ENCODE peak calls at places on chromosomes 7 and 10, in six cellular contexts. W is K562, Q is prostate gland, N is stomach, P is transverse colon, Y is A549. A is an unnamed sample.

GRCh38 chr7:151233111-151233701 is 923 bp downstream of the CHPF2 start:
- DNase-seq in W (peak; percentile 72), Q (peak; percentile 33), N (peak; percentile 52), P (no peak), Y (peak; percentile 72), A (peak; percentile 69)

GRCh38 chr10:89615824-89616223 is 29.2 kb downstream of the PANK1 start:
- DNase-seq in W (no peak), Q (no peak), N (no peak), P (no peak), Y (no peak), A (no peak)

GRCh38 chr10:119031496-119032059 is 2.1 kb downstream of the NANOS1 start:
- DNase-seq in W (no peak), Q (no peak), N (no peak), P (no peak), Y (no peak), A (no peak)

GRCh38 chr10:130218936-130219335 is 82.7 kb downstream of the GLRX3 start:
- DNase-seq in W (no peak), Q (no peak), N (no peak), P (no peak), Y (no peak), A (no peak)

GRCh38 chr7:50953820-50954219 is 171.1 kb upstream of the GRB10 start:
- DNase-seq in W (no peak), Q (no peak), N (no peak), P (no peak), Y (no peak), A (no peak)

GRCh38 chr7:140656548-140657515 is 15.9 kb upstream of the ADCK2 start:
- DNase-seq in W (no peak), Q (peak; percentile 91), N (peak; percentile 80), P (peak; percentile 81), Y (no peak), A (peak; percentile 75)

GRCh38 chr7:115230882-115231508 is 309.1 kb downstream of the MDFIC start:
- DNase-seq in W (no peak), Q (no peak), N (no peak), P (no peak), Y (peak; percentile 46), A (no peak)

GRCh38 chr10:63929826-63930467 is 408.7 kb downstream of the REEP3 start:
- DNase-seq in W (no peak), Q (peak; percentile 6), N (no peak), P (no peak), Y (no peak), A (no peak)

GRCh38 chr10:100341953-100342626 is 4.9 kb upstream of the SCD start:
- DNase-seq in W (peak; percentile 78), Q (peak; percentile 68), N (peak; percentile 55), P (peak; percentile 68), Y (peak; percentile 94), A (peak; percentile 27)

GRCh38 chr10:76218045-76218444 is 786.6 kb downstream of the LRMDA start:
- DNase-seq in W (no peak), Q (no peak), N (no peak), P (no peak), Y (no peak), A (no peak)

GRCh38 chr10:36256166-36256565 is 614.1 kb upstream of the FZD8 start:
- DNase-seq in W (no peak), Q (no peak), N (no peak), P (no peak), Y (no peak), A (no peak)

GRCh38 chr10:125149278-125150047 is 10.9 kb downstream of the CTBP2 start:
- DNase-seq in W (peak; percentile 41), Q (no peak), N (peak; percentile 75), P (peak; percentile 82), Y (peak; percentile 53), A (peak; percentile 96)

GRCh38 chr7:37732253-37732652 is 48.7 kb downstream of the GPR141 start:
- DNase-seq in W (peak; percentile 30), Q (peak; percentile 12), N (no peak), P (peak; percentile 21), Y (no peak), A (peak; percentile 55)

GRCh38 chr7:138868711-138869110 is 70.7 kb upstream of the ATP6V0A4 start:
- DNase-seq in W (no peak), Q (no peak), N (no peak), P (no peak), Y (no peak), A (no peak)

GRCh38 chr10:127888526-127889312 is 4.0 kb downstream of the CLRN3 start:
- DNase-seq in W (no peak), Q (no peak), N (no peak), P (peak; percentile 76), Y (no peak), A (no peak)

GRCh38 chr10:101054351-101054750 is 7.4 kb upstream of the KAZALD1 start:
- DNase-seq in W (no peak), Q (no peak), N (no peak), P (no peak), Y (no peak), A (no peak)

GRCh38 chr10:131461093-131461492 is 149.6 kb upstream of the TCERG1L start:
- DNase-seq in W (no peak), Q (no peak), N (no peak), P (no peak), Y (no peak), A (no peak)

GRCh38 chr10:34236927-34237326 is 578.2 kb downstream of the PARD3 start:
- DNase-seq in W (no peak), Q (no peak), N (no peak), P (no peak), Y (no peak), A (no peak)

GRCh38 chr7:43034535-43035002 is 77.9 kb upstream of the HECW1 start:
- DNase-seq in W (peak; percentile 81), Q (no peak), N (no peak), P (no peak), Y (no peak), A (no peak)

GRCh38 chr7:117871778-117872538 is 1.3 kb downstream of the CTTNBP2 start:
- DNase-seq in W (no peak), Q (no peak), N (no peak), P (no peak), Y (no peak), A (peak; percentile 46)

GRCh38 chr7:150406565-150407421 is 27.7 kb downstream of the ZNF775 start:
- DNase-seq in W (no peak), Q (peak; percentile 29), N (no peak), P (peak; percentile 47), Y (no peak), A (peak; percentile 40)

GRCh38 chr7:100745184-100745583 is 11.8 kb downstream of the ZAN start:
- DNase-seq in W (peak; percentile 76), Q (no peak), N (peak; percentile 25), P (peak; percentile 17), Y (no peak), A (peak; percentile 39)

GRCh38 chr10:75292794-75293455 is 57.2 kb upstream of the COMTD1 start:
- DNase-seq in W (no peak), Q (no peak), N (no peak), P (no peak), Y (no peak), A (no peak)

GRCh38 chr7:127812540-127812939 is 160.5 kb downstream of the SND1 start:
- DNase-seq in W (no peak), Q (no peak), N (no peak), P (no peak), Y (no peak), A (peak; percentile 35)

GRCh38 chr7:119482209-119482608 is 790.8 kb upstream of the KCND2 start:
- DNase-seq in W (peak; percentile 32), Q (no peak), N (peak; percentile 34), P (no peak), Y (peak; percentile 7), A (peak; percentile 8)

GRCh38 chr10:35502697-35503096 is 102.4 kb upstream of the GJD4 start:
- DNase-seq in W (no peak), Q (no peak), N (no peak), P (no peak), Y (no peak), A (no peak)

GRCh38 chr10:108850138-108850854 is 1073.0 kb downstream of the XPNPEP1 start:
- DNase-seq in W (no peak), Q (no peak), N (no peak), P (no peak), Y (no peak), A (no peak)

GRCh38 chr10:85650791-85651506 is 715.6 kb downstream of the GRID1 start:
- DNase-seq in W (no peak), Q (no peak), N (no peak), P (no peak), Y (no peak), A (no peak)

GRCh38 chr10:31317652-31318381 is 1.2 kb upstream of the ZEB1 start:
- DNase-seq in W (peak; percentile 55), Q (no peak), N (peak; percentile 64), P (peak; percentile 78), Y (no peak), A (no peak)

GRCh38 chr10:91799580-91799975 is 1.4 kb downstream of the TNKS2 start:
- DNase-seq in W (no peak), Q (no peak), N (no peak), P (no peak), Y (peak; percentile 21), A (no peak)

GRCh38 chr10:31431021-31431420 is 112.0 kb downstream of the ZEB1 start:
- DNase-seq in W (no peak), Q (no peak), N (no peak), P (no peak), Y (no peak), A (no peak)

GRCh38 chr7:149286811-149287400 is 24.9 kb downstream of the ZNF783 start:
- DNase-seq in W (no peak), Q (no peak), N (peak; percentile 55), P (no peak), Y (no peak), A (no peak)

GRCh38 chr7:129298268-129298893 is 73.6 kb downstream of the AHCYL2 start:
- DNase-seq in W (peak; percentile 58), Q (peak; percentile 33), N (peak; percentile 61), P (peak; percentile 46), Y (peak; percentile 59), A (peak; percentile 77)

GRCh38 chr7:29196971-29197370 is 2.4 kb downstream of the CHN2 start:
- DNase-seq in W (no peak), Q (no peak), N (no peak), P (no peak), Y (no peak), A (no peak)
- H3K4me1 ChIP-seq in W (peaks cover 11% of the 10 kb centered on the region), Q (no peaks in the 10 kb centered on the region), N (peaks cover 20% of the 10 kb centered on the region), P (peaks cover 27% of the 10 kb centered on the region), Y (no peaks in the 10 kb centered on the region), A (peaks cover 11% of the 10 kb centered on the region)

GRCh38 chr7:105532709-105533460 is 884 bp downstream of the RINT1 start:
- DNase-seq in W (no peak), Q (no peak), N (no peak), P (no peak), Y (no peak), A (no peak)
- H3K4me3 ChIP-seq in W (peak overlapping the region; percentile 78), Q (peak overlapping the region; percentile 62), N (peak overlapping the region; percentile 96), P (peak overlapping the region; percentile 70), Y (peak overlapping the region; percentile 98), A (peak overlapping the region; percentile 76)

DNA sequence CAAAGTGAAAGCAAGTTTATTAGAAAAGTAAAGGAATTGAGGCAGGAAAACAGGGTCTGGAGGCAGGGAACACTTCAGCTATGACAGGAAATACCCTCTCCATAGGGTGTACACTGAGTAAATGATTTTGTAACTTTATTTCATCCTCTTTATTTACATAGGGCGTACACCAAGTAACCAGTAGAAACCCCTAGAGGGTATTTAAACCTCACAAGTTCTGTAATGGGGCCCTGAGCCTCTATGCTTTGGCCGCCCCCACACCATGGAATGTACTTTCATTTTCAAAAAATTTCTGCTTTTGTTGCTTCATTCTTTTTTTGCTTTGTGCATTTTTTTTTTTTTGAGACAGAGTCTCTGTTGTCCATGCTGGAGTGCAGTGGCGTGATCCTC is 1.4 kb upstream of the PSMG3 start:
- DNase-seq in W (no peak), Q (no peak), N (no peak), P (no peak), Y (no peak), A (no peak)
- TF ChIP-seq POLR2A in W (no peak), Q (no peak), N (no peak), P (no peak), Y (no peak), A (no peak)

GRCh38 chr7:52285689-52286088 is 749.7 kb upstream of the POM121L12 start:
- DNase-seq in W (no peak), Q (no peak), N (no peak), P (no peak), Y (no peak), A (no peak)
- H3K4me1 ChIP-seq in W (no peaks in the 10 kb centered on the region), Q (no peaks in the 10 kb centered on the region), N (no peaks in the 10 kb centered on the region), P (no peaks in the 10 kb centered on the region), Y (no peaks in the 10 kb centered on the region), A (no peaks in the 10 kb centered on the region)